ENCODE peak calls at places on chromosomes 7 and 10, in four cellular contexts. One of them, this sample, is unnamed.

GRCh38 chr10:30455816-30456215 is 21.8 kb downstream of the MAP3K8 start:
- DNase-seq in GM12864: no peak
- DNase-seq in left ventricle myocardium inferior: peak; percentile 21
- DNase-seq in A549: no peak
- DNase-seq in this sample: no peak

GRCh38 chr7:76346097-76346496 is 12.7 kb downstream of the YWHAG start:
- DNase-seq in GM12864: no peak
- DNase-seq in left ventricle myocardium inferior: no peak
- DNase-seq in A549: no peak
- DNase-seq in this sample: no peak

GRCh38 chr7:2529161-2530075 is 9.8 kb downstream of the LFNG start:
- DNase-seq in GM12864: no peak
- DNase-seq in left ventricle myocardium inferior: peak; percentile 73
- DNase-seq in A549: peak; percentile 60
- DNase-seq in this sample: no peak

GRCh38 chr7:43649755-43650274 is 66.9 kb downstream of the STK17A start:
- DNase-seq in GM12864: peak; percentile 94
- DNase-seq in left ventricle myocardium inferior: no peak
- DNase-seq in A549: no peak
- DNase-seq in this sample: no peak

GRCh38 chr7:30474893-30475292 is 3.7 kb downstream of the NOD1 start:
- DNase-seq in GM12864: no peak
- DNase-seq in left ventricle myocardium inferior: no peak
- DNase-seq in A549: no peak
- DNase-seq in this sample: no peak

GRCh38 chr10:100986952-100987684 is at the start of the genes MRPL43 and TWNK:
- DNase-seq in GM12864: no peak
- DNase-seq in left ventricle myocardium inferior: peak; percentile 86
- DNase-seq in A549: peak; percentile 81
- DNase-seq in this sample: peak; percentile 83

GRCh38 chr7:102279537-102280400 is 6.9 kb upstream of the SH2B2 start:
- DNase-seq in GM12864: no peak
- DNase-seq in left ventricle myocardium inferior: peak; percentile 29
- DNase-seq in A549: peak; percentile 57
- DNase-seq in this sample: peak; percentile 72

GRCh38 chr7:36085096-36085495 is 68.0 kb upstream of the EEPD1 start:
- DNase-seq in GM12864: no peak
- DNase-seq in left ventricle myocardium inferior: no peak
- DNase-seq in A549: no peak
- DNase-seq in this sample: no peak

GRCh38 chr7:66627151-66627681 is 1.5 kb upstream of the KCTD7 start:
- DNase-seq in GM12864: no peak
- DNase-seq in left ventricle myocardium inferior: no peak
- DNase-seq in A549: no peak
- DNase-seq in this sample: no peak

GRCh38 chr10:69791812-69792211 is 9.9 kb upstream of the COL13A1 start:
- DNase-seq in GM12864: no peak
- DNase-seq in left ventricle myocardium inferior: no peak
- DNase-seq in A549: no peak
- DNase-seq in this sample: no peak

GRCh38 chr7:6385110-6385792 is 62.5 kb downstream of the DAGLB start:
- DNase-seq in GM12864: no peak
- DNase-seq in left ventricle myocardium inferior: no peak
- DNase-seq in A549: peak; percentile 92
- DNase-seq in this sample: no peak

GRCh38 chr7:105743351-105743812 is 133.0 kb downstream of the ATXN7L1 start:
- DNase-seq in GM12864: no peak
- DNase-seq in left ventricle myocardium inferior: no peak
- DNase-seq in A549: no peak
- DNase-seq in this sample: no peak

GRCh38 chr10:7054915-7055314 is 355.9 kb downstream of the SFMBT2 start:
- DNase-seq in GM12864: no peak
- DNase-seq in left ventricle myocardium inferior: no peak
- DNase-seq in A549: peak; percentile 67
- DNase-seq in this sample: no peak

GRCh38 chr10:1595726-1596125 is 141.6 kb downstream of the ADARB2 start:
- DNase-seq in GM12864: no peak
- DNase-seq in left ventricle myocardium inferior: no peak
- DNase-seq in A549: no peak
- DNase-seq in this sample: no peak

GRCh38 chr10:13382759-13383753 is 35.0 kb upstream of the SEPHS1 start:
- DNase-seq in GM12864: no peak
- DNase-seq in left ventricle myocardium inferior: no peak
- DNase-seq in A549: no peak
- DNase-seq in this sample: no peak

GRCh38 chr10:3372284-3372683 is 199.7 kb upstream of the PITRM1 start:
- DNase-seq in GM12864: no peak
- DNase-seq in left ventricle myocardium inferior: no peak
- DNase-seq in A549: no peak
- DNase-seq in this sample: no peak

GRCh38 chr10:131703941-131704340 is 196.9 kb upstream of the PPP2R2D start:
- DNase-seq in GM12864: no peak
- DNase-seq in left ventricle myocardium inferior: no peak
- DNase-seq in A549: no peak
- DNase-seq in this sample: no peak

GRCh38 chr7:43572516-43573049 is 10.3 kb upstream of the STK17A start:
- DNase-seq in GM12864: no peak
- DNase-seq in left ventricle myocardium inferior: no peak
- DNase-seq in A549: peak; percentile 94
- DNase-seq in this sample: no peak

GRCh38 chr10:131694168-131694962 is 206.4 kb upstream of the PPP2R2D start:
- DNase-seq in GM12864: no peak
- DNase-seq in left ventricle myocardium inferior: no peak
- DNase-seq in A549: no peak
- DNase-seq in this sample: peak; percentile 50

GRCh38 chr7:24834150-24834798 is 77.0 kb upstream of the GSDME start:
- DNase-seq in GM12864: peak; percentile 22
- DNase-seq in left ventricle myocardium inferior: peak; percentile 19
- DNase-seq in A549: no peak
- DNase-seq in this sample: no peak

DNA sequence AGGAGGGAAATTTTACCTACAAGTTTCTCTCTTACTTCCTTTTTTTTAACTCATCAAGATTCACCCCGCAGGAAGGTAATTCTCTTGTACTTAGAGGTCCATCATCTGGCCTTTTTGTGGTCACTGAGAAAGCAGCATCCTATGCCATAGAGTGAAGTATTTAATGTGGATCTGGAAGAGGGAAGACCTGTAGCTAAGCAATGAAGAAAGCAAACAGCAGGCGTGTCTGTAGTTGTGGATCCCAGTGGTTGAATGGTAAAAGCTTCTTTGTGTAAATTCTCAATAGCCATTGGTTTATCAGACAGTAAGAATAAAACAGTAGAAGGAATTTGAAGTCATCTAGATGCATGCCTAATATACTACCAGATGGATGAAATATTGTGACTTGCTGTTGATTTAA is 196.4 kb downstream of the ANKRD7 start:
- DNase-seq in GM12864: no peak
- DNase-seq in left ventricle myocardium inferior: no peak
- DNase-seq in A549: no peak
- DNase-seq in this sample: no peak
- TF ChIP-seq CTCF in GM12864: no peak
- TF ChIP-seq CTCF in left ventricle myocardium inferior: no peak
- TF ChIP-seq CTCF in A549: no peak
- TF ChIP-seq CTCF in this sample: no peak

GRCh38 chr10:123896217-123896927 is 4.8 kb upstream of the CPXM2 start:
- DNase-seq in GM12864: no peak
- DNase-seq in left ventricle myocardium inferior: no peak
- DNase-seq in A549: no peak
- DNase-seq in this sample: no peak

GRCh38 chr10:123901621-123902020 is 10.0 kb upstream of the CPXM2 start:
- DNase-seq in GM12864: no peak
- DNase-seq in left ventricle myocardium inferior: no peak
- DNase-seq in A549: no peak
- DNase-seq in this sample: no peak

GRCh38 chr10:123893651-123894050 is 2.0 kb upstream of the CPXM2 start:
- DNase-seq in GM12864: no peak
- DNase-seq in left ventricle myocardium inferior: no peak
- DNase-seq in A549: no peak
- DNase-seq in this sample: no peak

GRCh38 chr10:123891147-123892011 is at the start of gene CPXM2:
- DNase-seq in GM12864: no peak
- DNase-seq in left ventricle myocardium inferior: no peak
- DNase-seq in A549: no peak
- DNase-seq in this sample: no peak

DNA sequence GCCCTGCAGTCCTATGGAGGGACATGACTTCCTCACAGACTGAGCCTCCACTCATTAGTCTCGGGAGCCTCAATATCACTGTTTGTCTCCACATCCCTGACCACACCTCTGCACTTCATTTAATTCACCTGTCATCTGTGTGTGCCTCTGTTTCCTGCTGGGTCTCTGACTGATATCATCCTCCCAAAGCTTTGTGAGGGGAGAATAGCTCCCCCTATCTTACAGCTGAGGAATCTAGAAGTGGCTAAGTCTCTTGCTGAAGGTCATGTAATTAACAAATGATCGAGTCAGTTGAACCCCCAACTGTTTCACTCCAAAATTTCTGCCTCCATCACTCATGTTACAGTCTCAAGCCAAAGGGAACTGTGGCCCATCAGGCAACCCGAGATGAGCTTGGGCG is 5.5 kb upstream of the CPXM2 start:
- DNase-seq in GM12864: no peak
- DNase-seq in left ventricle myocardium inferior: no peak
- DNase-seq in A549: no peak
- DNase-seq in this sample: no peak
- TF ChIP-seq CTCF in GM12864: peak; percentile 51
- TF ChIP-seq CTCF in left ventricle myocardium inferior: peak; percentile 10
- TF ChIP-seq CTCF in A549: no peak
- TF ChIP-seq CTCF in this sample: peak; percentile 32

DNA sequence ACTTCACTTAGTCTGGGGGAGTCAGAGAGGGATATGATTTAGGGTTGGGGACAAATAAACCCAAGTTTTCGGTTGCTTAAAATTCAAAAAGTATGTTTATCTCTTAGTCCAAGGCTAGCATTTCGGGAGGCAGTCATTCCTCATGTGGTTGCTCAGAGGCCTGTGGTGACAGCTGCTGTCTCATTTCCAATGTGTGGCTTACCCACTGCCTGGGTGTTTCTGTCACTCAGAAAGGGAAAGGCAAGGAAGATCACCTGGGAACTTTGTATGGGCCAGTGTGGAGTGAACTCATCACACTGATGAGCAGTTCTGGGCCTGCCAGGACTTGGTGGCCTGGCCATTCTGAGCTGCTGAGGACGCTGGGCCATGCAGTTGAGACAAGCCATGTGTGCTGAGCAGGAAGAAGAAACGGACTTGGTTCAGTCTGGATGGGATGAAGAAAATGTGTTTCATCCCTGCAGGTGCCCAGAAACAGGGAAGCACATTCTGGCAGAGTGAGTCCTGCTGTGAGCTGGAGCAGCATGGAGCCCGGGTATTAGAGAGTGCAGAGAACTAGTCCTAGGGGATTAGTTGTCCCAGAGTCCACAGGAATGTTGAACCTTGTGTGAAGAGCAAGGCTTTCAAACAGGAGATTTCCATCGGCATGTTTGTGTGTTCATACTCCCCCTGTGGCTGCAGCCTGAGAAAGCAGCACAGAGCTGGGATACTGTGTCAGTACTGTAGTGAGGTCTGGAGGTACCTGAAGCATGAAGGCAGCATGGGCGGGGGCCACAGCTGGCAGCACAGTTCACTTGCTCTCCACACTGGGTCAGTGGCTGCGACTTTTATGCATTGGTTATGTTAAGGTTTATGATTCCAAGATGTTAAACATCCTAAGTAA is 211.1 kb upstream of the IGFBP3 start:
- DNase-seq in GM12864: no peak
- DNase-seq in left ventricle myocardium inferior: no peak
- DNase-seq in A549: peak; percentile 40
- DNase-seq in this sample: no peak
- TF ChIP-seq CTCF in GM12864: peak; percentile 13
- TF ChIP-seq CTCF in left ventricle myocardium inferior: no peak
- TF ChIP-seq CTCF in A549: peak; percentile 21
- TF ChIP-seq CTCF in this sample: peak; percentile 14

GRCh38 chr7:130895006-130895750 is 161.2 kb upstream of the KLF14 start:
- DNase-seq in GM12864: no peak
- DNase-seq in left ventricle myocardium inferior: no peak
- DNase-seq in A549: no peak
- DNase-seq in this sample: no peak

GRCh38 chr7:130894146-130895005 is 160.4 kb upstream of the KLF14 start:
- DNase-seq in GM12864: no peak
- DNase-seq in left ventricle myocardium inferior: peak; percentile 78
- DNase-seq in A549: peak; percentile 93
- DNase-seq in this sample: peak; percentile 76

GRCh38 chr7:130896898-130897514 is 163.0 kb upstream of the KLF14 start:
- DNase-seq in GM12864: no peak
- DNase-seq in left ventricle myocardium inferior: peak; percentile 67
- DNase-seq in A549: peak; percentile 91
- DNase-seq in this sample: peak; percentile 70

GRCh38 chr7:130897515-130898419 is 163.8 kb upstream of the KLF14 start:
- DNase-seq in GM12864: no peak
- DNase-seq in left ventricle myocardium inferior: no peak
- DNase-seq in A549: no peak
- DNase-seq in this sample: no peak

DNA sequence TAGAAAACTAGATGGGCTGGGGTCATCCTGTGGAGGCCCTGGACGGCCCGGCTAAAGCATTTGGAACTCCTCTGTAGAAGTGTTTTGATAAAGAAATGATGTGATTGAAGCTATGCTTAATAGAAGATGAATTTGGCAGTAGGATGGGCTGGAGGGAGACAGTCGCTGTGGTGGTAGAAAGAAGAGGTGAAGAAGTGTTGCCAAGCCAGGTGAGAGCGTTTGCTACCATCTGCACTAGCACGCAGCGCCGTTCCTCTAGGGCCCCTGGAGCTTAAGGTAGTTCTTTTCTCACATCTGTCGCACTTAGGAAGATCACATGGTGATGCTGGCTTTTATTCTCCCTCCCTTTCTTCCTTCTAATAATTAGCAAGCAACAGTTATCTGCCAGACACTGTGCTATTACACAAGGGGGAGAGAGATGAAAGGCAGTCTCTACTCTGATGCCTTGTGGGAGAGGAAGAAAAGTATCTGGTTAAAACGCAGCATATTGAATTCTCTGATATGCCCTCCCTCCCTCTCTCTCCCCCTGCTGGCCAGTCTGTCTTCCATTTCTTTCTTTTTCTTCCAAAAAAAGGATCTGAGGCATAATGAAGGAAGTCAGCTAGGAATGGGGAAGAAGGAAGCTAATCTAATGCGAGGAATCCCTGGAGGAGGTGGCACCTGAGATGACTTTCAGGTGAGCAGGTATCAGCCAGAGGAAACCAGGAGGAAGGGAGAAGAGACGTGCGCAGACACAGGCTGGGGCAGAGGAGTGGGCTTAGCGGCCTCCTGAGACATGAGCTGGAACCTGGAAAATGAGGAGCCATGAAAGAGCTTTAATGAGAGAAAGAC is 162.3 kb upstream of the KLF14 start:
- DNase-seq in GM12864: no peak
- DNase-seq in left ventricle myocardium inferior: no peak
- DNase-seq in A549: peak; percentile 60
- DNase-seq in this sample: no peak
- TF ChIP-seq CTCF in GM12864: peak; percentile 47
- TF ChIP-seq CTCF in left ventricle myocardium inferior: no peak
- TF ChIP-seq CTCF in A549: no peak
- TF ChIP-seq CTCF in this sample: peak; percentile 27

This sample was measured in WERI-Rb-1.